ENCODE peak calls at places on chromosomes 12 and 14, in seven cellular contexts. B is upper lobe of right lung; S is NCI-H2081; A is stimulated activated CD4-positive, alpha-beta T cell treated with anti-CD3 and anti-CD28 coated beads, Interleukin-12 subunit alpha, Interleukin-12 subunit beta, amount 100 ng/mL, for 4 hours; W is A549; N is HFF-Myc; D is uterus. I is an unnamed sample.

GRCh38 chr12:101459642-101460346 is 15.3 kb upstream of the SPIC start:
- DNase-seq in B (no peak), S (no peak), A (no peak), W (peak), N (peak), D (no peak), I (no peak)

GRCh38 chr12:4056910-4057845 is 184.0 kb upstream of the PARP11 start:
- DNase-seq in B (no peak), S (no peak), A (no peak), W (no peak), N (no peak), D (no peak), I (no peak)

GRCh38 chr14:70013269-70013873 is 134.2 kb downstream of the SMOC1 start:
- DNase-seq in B (no peak), S (peak), A (peak), W (peak), N (no peak), D (no peak), I (no peak)

GRCh38 chr14:24993631-24994030 is 56.3 kb downstream of the STXBP6 start:
- DNase-seq in B (no peak), S (no peak), A (no peak), W (no peak), N (no peak), D (no peak), I (no peak)

GRCh38 chr12:120215357-120215735 is 14.4 kb upstream of the RPLP0 start:
- DNase-seq in B (no peak), S (no peak), A (no peak), W (no peak), N (no peak), D (no peak), I (no peak)

GRCh38 chr12:94621662-94622359 is 28.5 kb downstream of the TMCC3 start:
- DNase-seq in B (no peak), S (no peak), A (no peak), W (no peak), N (no peak), D (no peak), I (no peak)

GRCh38 chr12:116194935-116195431 is 82.5 kb downstream of the MED13L start:
- DNase-seq in B (no peak), S (no peak), A (peak), W (no peak), N (no peak), D (no peak), I (no peak)

GRCh38 chr12:13223176-13223806 is 26.8 kb downstream of the EMP1 start:
- DNase-seq in B (no peak), S (no peak), A (no peak), W (peak), N (no peak), D (no peak), I (no peak)

GRCh38 chr14:22813145-22813544 is 2.1 kb downstream of the SLC7A7 start:
- DNase-seq in B (no peak), S (no peak), A (no peak), W (no peak), N (no peak), D (no peak), I (no peak)

GRCh38 chr12:108773798-108774788 is 42.8 kb upstream of the CORO1C start:
- DNase-seq in B (peak), S (peak), A (no peak), W (peak), N (peak), D (peak), I (no peak)

GRCh38 chr12:63802012-63802608 is 22.4 kb downstream of the RXYLT1 start:
- DNase-seq in B (no peak), S (peak), A (no peak), W (peak), N (no peak), D (no peak), I (no peak)

GRCh38 chr14:68458840-68459469 is 333.9 kb downstream of the ZFP36L1 start:
- DNase-seq in B (peak), S (no peak), A (no peak), W (peak), N (no peak), D (peak), I (no peak)

GRCh38 chr14:34911209-34912150 is 36.3 kb upstream of the BAZ1A start:
- DNase-seq in B (no peak), S (no peak), A (no peak), W (no peak), N (peak), D (no peak), I (no peak)

GRCh38 chr14:20836668-20837338 is 34.2 kb upstream of the RNASE1 start:
- DNase-seq in B (no peak), S (no peak), A (no peak), W (peak), N (no peak), D (no peak), I (no peak)

GRCh38 chr14:75981426-75981825 is 369 bp downstream of the TGFB3 start:
- DNase-seq in B (no peak), S (no peak), A (peak), W (no peak), N (no peak), D (peak), I (no peak)

GRCh38 chr12:120939523-120939922 is 35.4 kb upstream of the SPPL3 start:
- DNase-seq in B (no peak), S (no peak), A (no peak), W (no peak), N (no peak), D (no peak), I (no peak)

GRCh38 chr14:31992051-31992450 is 85.1 kb upstream of the ARHGAP5 start:
- DNase-seq in B (no peak), S (no peak), A (no peak), W (no peak), N (peak), D (no peak), I (no peak)

GRCh38 chr12:109573914-109574244 is 285 bp downstream of the MVK start:
- DNase-seq in B (no peak), S (no peak), A (no peak), W (no peak), N (no peak), D (no peak), I (no peak)

GRCh38 chr14:93041830-93042229 is 73.9 kb downstream of the ITPK1 start:
- DNase-seq in B (no peak), S (no peak), A (no peak), W (no peak), N (no peak), D (no peak), I (no peak)

GRCh38 chr14:69191340-69192111 is at the start of gene EXD2:
- DNase-seq in B (peak), S (peak), A (peak), W (peak), N (peak), D (peak), I (peak)

GRCh38 chr12:124507188-124508109 is 60.0 kb downstream of the NCOR2 start:
- DNase-seq in B (no peak), S (no peak), A (no peak), W (no peak), N (peak), D (peak), I (no peak)

GRCh38 chr14:90522585-90523191 is 125.9 kb downstream of the CALM1 start:
- DNase-seq in B (no peak), S (peak), A (no peak), W (no peak), N (no peak), D (peak), I (no peak)

GRCh38 chr14:62443796-62444195 is 601.5 kb downstream of the KCNH5 start:
- DNase-seq in B (no peak), S (no peak), A (no peak), W (no peak), N (no peak), D (no peak), I (no peak)

GRCh38 chr14:64704145-64704742 is at the start of gene PLEKHG3:
- DNase-seq in B (peak), S (peak), A (peak), W (peak), N (no peak), D (peak), I (peak)

GRCh38 chr14:77204457-77204796 is 22.8 kb downstream of the TMEM63C start:
- DNase-seq in B (no peak), S (peak), A (no peak), W (no peak), N (no peak), D (no peak), I (no peak)

GRCh38 chr14:20302042-20302761 is 3.5 kb downstream of the TTC5 start:
- DNase-seq in B (no peak), S (no peak), A (no peak), W (no peak), N (no peak), D (no peak), I (no peak)

GRCh38 chr14:74846968-74847549 is 28.9 kb downstream of the PROX2 start:
- DNase-seq in B (no peak), S (no peak), A (no peak), W (no peak), N (peak), D (no peak), I (no peak)

GRCh38 chr12:89376844-89377243 is 24.5 kb upstream of the DUSP6 start:
- DNase-seq in B (no peak), S (no peak), A (no peak), W (no peak), N (no peak), D (no peak), I (no peak)

I was measured in progenitor cell of endocrine pancreas.